ENCODE peak calls at places on chromosomes 1 and 21, in seven cellular contexts. L, Z, K, H, R, J and F are unnamed samples.

GRCh38 chr1:21048462-21048861 is 128.2 kb downstream of the EIF4G3 start:
- DNase-seq in J (no peak), R (no peak), Z (no peak), L (no peak), K (no peak), H (no peak), F (no peak)

GRCh38 chr1:226463925-226464598 is 56.2 kb upstream of the PARP1 start:
- DNase-seq in H (no peak), R (no peak), K (no peak), L (no peak), Z (no peak), J (no peak), F (no peak)

GRCh38 chr1:113949007-113949406 is 19.9 kb downstream of the HIPK1 start:
- DNase-seq in Z (no peak), J (no peak), H (no peak), K (peak; percentile 21), L (no peak), R (no peak), F (no peak)

GRCh38 chr1:178575611-178576331 is 62.9 kb downstream of the TEX35 start:
- DNase-seq in R (no peak), Z (no peak), L (no peak), K (no peak), H (no peak), J (peak; percentile 19), F (peak; percentile 30)

GRCh38 chr1:228376262-228376628 is 30.4 kb downstream of the TRIM11 start:
- DNase-seq in H (no peak), R (no peak), Z (no peak), K (peak; percentile 30), J (peak; percentile 22), L (no peak), F (no peak)

GRCh38 chr1:212689758-212690540 is 9.7 kb downstream of the BATF3 start:
- DNase-seq in Z (no peak), H (no peak), L (no peak), J (no peak), R (no peak), K (no peak), F (no peak)

GRCh38 chr1:156641761-156642264 is at the start of gene BCAN:
- DNase-seq in K (no peak), L (no peak), R (peak; percentile 56), H (no peak), J (no peak), Z (no peak), F (no peak)

GRCh38 chr1:1168451-1169411 is 4.9 kb upstream of the TTLL10 start:
- DNase-seq in J (no peak), R (no peak), H (no peak), L (no peak), K (no peak), Z (no peak), F (no peak)

GRCh38 chr1:54309631-54310366 is 96.4 kb downstream of the SSBP3 start:
- DNase-seq in Z (no peak), R (no peak), K (no peak), H (no peak), J (no peak), L (no peak), F (no peak)

GRCh38 chr21:44453120-44453519 is 2.2 kb upstream of the LRRC3 start:
- DNase-seq in K (no peak), R (no peak), H (no peak), J (no peak), L (no peak), Z (no peak), F (no peak)

GRCh38 chr1:101280049-101280448 is 43.2 kb downstream of the S1PR1 start:
- DNase-seq in H (no peak), L (no peak), R (no peak), Z (no peak), J (no peak), K (no peak), F (no peak)

GRCh38 chr1:9700340-9700739 is 48.8 kb downstream of the PIK3CD start:
- DNase-seq in R (peak; percentile 81), L (no peak), Z (no peak), K (peak; percentile 92), J (peak; percentile 84), H (peak; percentile 50), F (no peak)

GRCh38 chr1:25629836-25630235 is 13.2 kb downstream of the MAN1C1 start:
- DNase-seq in Z (no peak), L (no peak), K (no peak), J (no peak), H (no peak), R (no peak), F (no peak)

GRCh38 chr1:2257245-2257627 is 29.1 kb downstream of the SKI start:
- DNase-seq in H (no peak), J (no peak), R (no peak), K (no peak), Z (no peak), L (no peak), F (no peak)

GRCh38 chr1:20739225-20739624 is 6.7 kb upstream of the SH2D5 start:
- DNase-seq in J (peak; percentile 78), R (peak; percentile 63), Z (peak; percentile 56), K (peak; percentile 64), L (no peak), H (peak; percentile 44), F (no peak)

GRCh38 chr21:34039678-34040382 is 33.5 kb upstream of the MRPS6 start:
- DNase-seq in R (no peak), H (no peak), Z (no peak), K (no peak), J (no peak), L (no peak), F (no peak)

GRCh38 chr1:164830628-164831027 is 271.6 kb downstream of the PBX1 start:
- DNase-seq in Z (no peak), L (no peak), K (no peak), R (no peak), J (no peak), H (no peak), F (no peak)

GRCh38 chr1:44484155-44484688 is 79.2 kb downstream of the RNF220 start:
- DNase-seq in J (no peak), R (no peak), K (peak; percentile 75), L (no peak), H (no peak), Z (no peak), F (no peak)

GRCh38 chr1:23719162-23719820 is 24.0 kb upstream of the ELOA start:
- DNase-seq in J (no peak), L (no peak), H (no peak), K (peak; percentile 79), Z (peak; percentile 45), R (no peak), F (no peak)

GRCh38 chr1:54997711-54997986 is 1.1 kb upstream of the BSND start:
- DNase-seq in H (no peak), L (no peak), J (no peak), Z (no peak), K (no peak), R (no peak), F (no peak)

GRCh38 chr21:39281207-39281606 is 32.2 kb downstream of the BRWD1 start:
- DNase-seq in Z (no peak), L (no peak), K (no peak), H (no peak), J (no peak), R (no peak), F (no peak)

GRCh38 chr1:240093120-240093961 is 1.7 kb downstream of the FMN2 start:
- DNase-seq in Z (no peak), L (no peak), R (peak; percentile 46), H (no peak), J (no peak), K (no peak), F (no peak)

GRCh38 chr1:15803380-15803779 is 4.1 kb downstream of the UQCRHL start:
- DNase-seq in R (no peak), K (peak; percentile 44), Z (no peak), H (no peak), L (no peak), J (no peak), F (no peak)

GRCh38 chr21:29418813-29419212 is 120.1 kb downstream of the BACH1 start:
- DNase-seq in K (no peak), J (no peak), H (no peak), L (no peak), Z (no peak), R (no peak), F (no peak)

GRCh38 chr1:162070094-162070748 is 730 bp downstream of the NOS1AP start:
- DNase-seq in J (no peak), R (no peak), Z (no peak), H (no peak), K (no peak), L (no peak), F (no peak)

GRCh38 chr1:117010310-117010969 is 8.9 kb downstream of the CD101 start:
- DNase-seq in R (no peak), H (no peak), J (no peak), K (no peak), Z (no peak), L (no peak), F (no peak)

GRCh38 chr1:25516686-25517085 is 26.7 kb upstream of the LDLRAP1 start:
- DNase-seq in K (no peak), H (no peak), J (no peak), R (no peak), L (no peak), Z (no peak), F (no peak)

GRCh38 chr1:243495442-243496172 is 239.8 kb downstream of the SDCCAG8 start:
- DNase-seq in J (peak; percentile 59), K (peak; percentile 61), Z (no peak), L (no peak), H (no peak), R (no peak), F (peak; percentile 62)

GRCh38 chr1:167056529-167057296 is 33.5 kb downstream of the GPA33 start:
- DNase-seq in J (no peak), L (no peak), Z (no peak), R (no peak), K (no peak), H (no peak), F (no peak)

GRCh38 chr1:118900643-118901440 is 87.3 kb downstream of the TBX15 start:
- DNase-seq in L (no peak), H (no peak), R (no peak), K (no peak), Z (no peak), J (no peak), F (no peak)

GRCh38 chr1:99599678-99600175 is 46.2 kb upstream of the PALMD start:
- DNase-seq in H (no peak), L (no peak), K (peak; percentile 80), R (peak; percentile 71), J (peak; percentile 67), Z (peak; percentile 77), F (peak; percentile 44)

GRCh38 chr1:149940427-149940826 is 3.7 kb upstream of the MTMR11 start:
- DNase-seq in J (no peak), Z (no peak), K (no peak), H (no peak), L (no peak), R (no peak), F (no peak)

GRCh38 chr1:112998592-112999235 is 42.7 kb upstream of the SLC16A1 start:
- DNase-seq in R (peak; percentile 62), Z (peak; percentile 50), H (peak; percentile 81), J (peak; percentile 27), L (no peak), K (peak; percentile 71), F (peak; percentile 97)

GRCh38 chr1:32465541-32466002 is 700 bp downstream of the ZBTB8B start:
- DNase-seq in H (no peak), K (no peak), Z (no peak), L (no peak), R (no peak), J (no peak), F (no peak)

GRCh38 chr1:164320780-164321683 is 238.0 kb upstream of the PBX1 start:
- DNase-seq in Z (no peak), J (no peak), R (peak; percentile 32), L (no peak), H (no peak), K (peak; percentile 36), F (no peak)

GRCh38 chr21:41961282-41961701 is 7.5 kb upstream of the C2CD2 start:
- DNase-seq in L (no peak), K (peak; percentile 81), J (no peak), R (no peak), Z (peak; percentile 36), H (no peak), F (no peak)

GRCh38 chr1:5961601-5962000 is 30.6 kb downstream of the NPHP4 start:
- DNase-seq in Z (no peak), K (no peak), R (no peak), H (no peak), J (no peak), L (no peak), F (no peak)

GRCh38 chr21:43323244-43324005 is 103.5 kb downstream of the SIK1 start:
- DNase-seq in Z (no peak), K (no peak), R (no peak), H (no peak), L (no peak), J (no peak), F (peak; percentile 60)